ENCODE peak calls at places on chromosomes 2 and 18, in seven cellular contexts. B, V, J, Z, D, S and U are unnamed samples.
A peak's percentile ranks its signal among the peaks of the same experiment; 100 is the strongest.

GRCh38 chr2:102258386-102259074 is 52.8 kb upstream of the IL1RL1 start:
- DNase-seq in J (no peak), V (no peak), Z (no peak), D (no peak), S (peak; percentile 92), B (no peak), U (no peak)

GRCh38 chr18:52288403-52289004 is 51.5 kb upstream of the DCC start:
- DNase-seq in J (peak; percentile 54), D (peak; percentile 64), V (no peak), Z (no peak), S (peak; percentile 25), B (peak; percentile 26), U (peak; percentile 52)

GRCh38 chr18:74457743-74458465 is 796 bp upstream of the DIPK1C start:
- DNase-seq in V (no peak), J (no peak), D (no peak), B (no peak), Z (no peak), S (no peak), U (no peak)

GRCh38 chr2:226691265-226691664 is 108.4 kb downstream of the IRS1 start:
- DNase-seq in D (no peak), V (no peak), J (no peak), S (no peak), Z (no peak), B (no peak), U (no peak)

GRCh38 chr2:231934441-231935206 is 8.4 kb upstream of the NPPC start:
- DNase-seq in V (no peak), Z (no peak), J (peak; percentile 24), S (no peak), D (no peak), B (no peak), U (no peak)

GRCh38 chr2:160246356-160246755 is 46.3 kb upstream of the ITGB6 start:
- DNase-seq in V (no peak), J (no peak), S (no peak), D (no peak), B (no peak), Z (no peak), U (no peak)

GRCh38 chr2:128520787-128521186 is 202.1 kb upstream of the HS6ST1 start:
- DNase-seq in J (no peak), V (no peak), S (peak; percentile 73), B (no peak), D (no peak), Z (no peak), U (no peak)

GRCh38 chr2:100767224-100767653 is 52.7 kb upstream of the NPAS2 start:
- DNase-seq in B (no peak), S (peak; percentile 77), V (no peak), J (no peak), Z (no peak), D (no peak), U (no peak)

GRCh38 chr2:202541137-202541536 is 93.6 kb upstream of the FAM117B start:
- DNase-seq in J (no peak), V (no peak), Z (no peak), S (no peak), D (no peak), B (no peak), U (no peak)

GRCh38 chr2:40511661-40512213 is 59.8 kb upstream of the SLC8A1 start:
- DNase-seq in V (peak; percentile 42), Z (peak; percentile 42), J (peak; percentile 54), S (peak; percentile 2), D (no peak), B (no peak), U (no peak)

GRCh38 chr2:11703700-11704099 is 33.7 kb upstream of the NTSR2 start:
- DNase-seq in V (no peak), Z (no peak), J (no peak), S (peak; percentile 49), D (no peak), B (no peak), U (no peak)

GRCh38 chr2:53964987-53965687 is 5.7 kb downstream of the PSME4 start:
- DNase-seq in J (no peak), D (no peak), B (no peak), V (no peak), S (peak; percentile 16), Z (no peak), U (no peak)
- H3K4me1 ChIP-seq in J (peaks cover 16% of the 10 kb centered on the region), D (peaks cover 49% of the 10 kb centered on the region), B (peaks cover 5% of the 10 kb centered on the region), V (peaks cover 40% of the 10 kb centered on the region), S (peaks cover 43% of the 10 kb centered on the region), Z (peaks cover 52% of the 10 kb centered on the region), U (peaks cover 3% of the 10 kb centered on the region)

GRCh38 chr18:10131036-10131774 is 217.4 kb downstream of the VAPA start:
- DNase-seq in V (no peak), J (no peak), S (no peak), D (no peak), B (no peak), Z (no peak), U (no peak)

GRCh38 chr18:10130626-10131025 is 216.8 kb downstream of the VAPA start:
- DNase-seq in Z (no peak), J (no peak), V (no peak), B (no peak), S (no peak), D (no peak), U (no peak)

GRCh38 chr18:10134204-10134603 is 220.4 kb downstream of the VAPA start:
- DNase-seq in S (no peak), V (no peak), B (no peak), Z (no peak), D (no peak), J (no peak), U (no peak)

GRCh38 chr18:10133516-10133915 is 219.7 kb downstream of the VAPA start:
- DNase-seq in B (no peak), D (no peak), V (no peak), J (no peak), Z (no peak), S (no peak), U (no peak)

GRCh38 chr18:10131783-10132381 is 218.1 kb downstream of the VAPA start:
- DNase-seq in D (peak; percentile 76), V (peak; percentile 48), B (peak; percentile 60), J (no peak), S (no peak), Z (no peak), U (no peak)
- H3K27ac ChIP-seq in D (no peak overlapping the region), V (no peak overlapping the region), B (peak overlapping the region; percentile 51), J (no peak overlapping the region), S (no peak overlapping the region), Z (no peak overlapping the region), U (no peak overlapping the region)

DNA sequence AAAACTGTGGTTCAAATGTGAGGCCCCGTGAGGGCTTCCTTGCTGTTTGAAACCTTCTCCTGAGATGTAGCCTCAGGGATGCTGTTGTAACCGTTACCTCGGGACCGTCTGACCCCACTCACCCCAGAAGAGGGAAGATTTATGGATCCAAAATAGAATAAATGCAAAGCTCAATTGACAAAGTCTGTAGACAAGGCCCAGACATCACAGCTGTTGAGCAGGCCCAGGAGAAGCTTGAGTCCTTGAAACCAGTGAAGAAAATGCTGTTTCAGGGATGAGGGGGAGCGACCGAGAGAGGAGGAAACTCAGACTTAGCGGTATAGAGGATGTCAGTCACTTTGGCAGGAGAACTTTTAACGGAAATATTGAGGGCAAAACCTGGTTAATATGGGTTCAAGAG is 76.8 kb upstream of the RBM44 start:
- DNase-seq in Z (no peak), S (no peak), B (no peak), J (no peak), D (no peak), V (no peak), U (no peak)
- H3K4me1 ChIP-seq in Z (peaks cover 42% of the 10 kb centered on the region), S (peaks cover 22% of the 10 kb centered on the region), B (peaks cover 13% of the 10 kb centered on the region), J (peaks cover 10% of the 10 kb centered on the region), D (peaks cover 23% of the 10 kb centered on the region), V (peaks cover 79% of the 10 kb centered on the region), U (peaks cover 4% of the 10 kb centered on the region)

DNA sequence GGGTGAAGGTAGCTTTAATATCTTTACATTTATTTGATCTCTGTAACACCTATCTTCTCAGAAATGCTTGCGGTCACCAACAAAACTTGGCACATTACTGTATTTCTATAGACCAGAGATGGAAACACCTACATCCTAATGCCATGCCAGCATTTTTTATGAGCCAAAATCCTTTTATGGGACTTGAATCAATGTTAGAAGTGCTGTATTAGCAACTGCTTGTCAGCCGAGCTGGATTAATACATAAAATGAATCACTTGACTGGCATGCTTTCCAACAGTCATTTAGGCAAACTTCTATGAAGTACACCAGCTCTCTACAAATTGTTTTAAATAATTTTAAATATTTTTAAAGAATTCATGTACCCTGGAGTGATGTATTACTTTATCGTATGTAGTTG is 272.9 kb upstream of the NRP2 start:
- DNase-seq in B (no peak), S (no peak), D (no peak), Z (no peak), V (no peak), J (no peak), U (no peak)
- H3K27ac ChIP-seq in B (no peak overlapping the region), S (no peak overlapping the region), D (no peak overlapping the region), Z (no peak overlapping the region), V (no peak overlapping the region), J (no peak overlapping the region), U (no peak overlapping the region)

GRCh38 chr2:219525533-219526232 is 11.4 kb downstream of the ASIC4 start:
- DNase-seq in J (no peak), V (no peak), D (no peak), Z (no peak), S (no peak), B (no peak), U (no peak)
- H3K4me1 ChIP-seq in J (peaks cover 7% of the 10 kb centered on the region), V (no peaks in the 10 kb centered on the region), D (peaks cover 10% of the 10 kb centered on the region), Z (peaks cover 27% of the 10 kb centered on the region), S (peaks cover 17% of the 10 kb centered on the region), B (no peaks in the 10 kb centered on the region), U (no peaks in the 10 kb centered on the region)

GRCh38 chr2:181517685-181518301 is 60.6 kb downstream of the ITGA4 start:
- DNase-seq in Z (no peak), V (no peak), J (peak; percentile 58), D (no peak), B (no peak), S (peak; percentile 65), U (no peak)

GRCh38 chr2:181528441-181528840 is 71.3 kb downstream of the ITGA4 start:
- DNase-seq in B (no peak), S (no peak), V (no peak), D (no peak), J (no peak), Z (no peak), U (no peak)

GRCh38 chr2:181526014-181526413 is 68.8 kb downstream of the ITGA4 start:
- DNase-seq in Z (no peak), D (no peak), B (no peak), J (no peak), S (no peak), V (no peak), U (no peak)

GRCh38 chr2:181527058-181527457 is 69.9 kb downstream of the ITGA4 start:
- DNase-seq in D (no peak), B (no peak), S (no peak), V (no peak), Z (no peak), J (no peak), U (no peak)

DNA sequence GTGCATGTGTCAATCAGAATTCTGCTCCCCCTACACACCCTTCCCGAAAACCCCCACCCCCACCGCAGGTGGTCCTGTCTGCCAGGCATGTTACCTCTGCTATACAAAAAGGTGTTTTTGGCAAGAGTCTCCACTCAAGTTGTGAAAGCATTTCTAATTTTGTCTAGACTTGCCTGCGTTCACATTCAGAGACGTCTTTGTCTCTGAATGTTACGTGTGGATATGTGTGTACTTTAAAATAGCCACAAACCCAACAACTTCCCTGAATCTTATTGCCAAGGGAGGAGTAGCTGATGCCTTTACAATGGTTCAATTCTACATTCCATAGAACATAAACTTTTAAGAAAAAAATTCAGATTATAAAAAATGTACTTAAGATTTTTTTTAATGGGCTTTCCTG is 66.6 kb downstream of the ITGA4 start:
- DNase-seq in J (no peak), V (no peak), B (no peak), D (no peak), Z (no peak), S (peak; percentile 81), U (no peak)
- H3K27ac ChIP-seq in J (no peak overlapping the region), V (no peak overlapping the region), B (no peak overlapping the region), D (no peak overlapping the region), Z (no peak overlapping the region), S (peak overlapping the region; percentile 74), U (no peak overlapping the region)